ENCODE peak calls at places on chromosomes 12 and 14, in ten cellular contexts. U is A172, N is SW480, Y is HuH-7.5, R is Calu3, G is left lobe of liver, P is kidney tubule cell, C is HL-60, O is mucosa of gallbladder, J is memory B cell. M is an unnamed sample.

GRCh38 chr12:58554522-58555157 is 365.7 kb downstream of the LRIG3 start:
- DNase-seq in O (no peak), Y (no peak), U (no peak), N (no peak), C (no peak), G (no peak), R (no peak), P (no peak), J (no peak), M (no peak)

GRCh38 chr12:112851024-112851777 is 55.6 kb upstream of the OAS1 start:
- DNase-seq in R (no peak), J (no peak), G (no peak), P (no peak), N (no peak), O (no peak), U (no peak), C (no peak), Y (no peak), M (no peak)

GRCh38 chr14:55416866-55417265 is 5.2 kb upstream of the ATG14 start:
- DNase-seq in Y (no peak), G (no peak), N (no peak), P (peak; percentile 26), R (peak; percentile 15), U (no peak), O (no peak), C (peak; percentile 18), J (no peak), M (no peak)

GRCh38 chr14:22544406-22544805 is 44.6 kb downstream of the DAD1 start:
- DNase-seq in C (no peak), U (no peak), R (no peak), N (no peak), Y (no peak), P (no peak), G (no peak), J (no peak), O (no peak), M (no peak)

GRCh38 chr12:1907652-1908611 is 10.5 kb downstream of the CACNA2D4 start:
- DNase-seq in O (no peak), R (peak; percentile 86), Y (no peak), P (peak; percentile 7), C (no peak), U (no peak), G (peak; percentile 41), J (peak; percentile 25), N (peak; percentile 56), M (no peak)

GRCh38 chr12:53431187-53431586 is 7.5 kb downstream of the AMHR2 start:
- DNase-seq in O (no peak), N (no peak), Y (no peak), G (no peak), C (no peak), J (no peak), P (no peak), U (no peak), R (no peak), M (no peak)

GRCh38 chr14:56423591-56423991 is 156.0 kb upstream of the TMEM260 start:
- DNase-seq in R (no peak), O (no peak), Y (no peak), P (no peak), U (no peak), C (no peak), G (no peak), N (no peak), J (no peak), M (no peak)

GRCh38 chr12:108457734-108458361 is 57.2 kb upstream of the FICD start:
- DNase-seq in R (no peak), O (no peak), Y (no peak), P (no peak), J (no peak), C (no peak), G (no peak), N (no peak), U (no peak), M (no peak)

GRCh38 chr14:105836730-105837129 is 310.3 kb downstream of the TMEM121 start:
- DNase-seq in R (no peak), U (no peak), C (no peak), N (no peak), G (no peak), P (no peak), O (no peak), Y (no peak), J (no peak), M (no peak)

GRCh38 chr12:39931857-39932256 is 174.0 kb downstream of the SLC2A13 start:
- DNase-seq in J (no peak), U (no peak), C (no peak), G (no peak), Y (no peak), P (no peak), O (no peak), R (no peak), N (no peak), M (no peak)

GRCh38 chr14:104588066-104588857 is 8.7 kb downstream of the C14orf180 start:
- DNase-seq in C (no peak), G (no peak), R (no peak), O (no peak), P (no peak), U (no peak), N (no peak), Y (no peak), J (no peak), M (no peak)

GRCh38 chr12:108962256-108962655 is 58.6 kb downstream of the SVOP start:
- DNase-seq in G (no peak), N (no peak), O (no peak), P (no peak), J (no peak), Y (no peak), U (no peak), C (no peak), R (no peak), M (no peak)

GRCh38 chr12:132208153-132208823 is 64.0 kb downstream of the NOC4L start:
- DNase-seq in C (no peak), Y (no peak), R (no peak), J (no peak), G (no peak), O (no peak), P (no peak), N (no peak), U (no peak), M (no peak)

GRCh38 chr14:70731447-70732239 is 77.7 kb downstream of the MAP3K9 start:
- DNase-seq in J (no peak), N (no peak), O (no peak), U (no peak), C (no peak), P (peak; percentile 96), Y (no peak), G (no peak), R (no peak), M (no peak)

GRCh38 chr14:100535287-100536131 is 51.7 kb downstream of the BEGAIN start:
- DNase-seq in Y (no peak), C (no peak), J (peak; percentile 6), O (no peak), P (no peak), U (no peak), R (no peak), G (peak; percentile 44), N (no peak), M (no peak)

GRCh38 chr12:48917857-48918537 is 7.3 kb downstream of the FKBP11 start:
- DNase-seq in Y (no peak), N (no peak), J (no peak), P (no peak), G (no peak), U (no peak), R (no peak), O (no peak), C (peak; percentile 42), M (no peak)

GRCh38 chr12:97877404-97877803 is 414.8 kb downstream of the RMST start:
- DNase-seq in P (no peak), R (no peak), U (no peak), J (no peak), N (no peak), G (no peak), C (no peak), O (no peak), Y (no peak), M (no peak)

GRCh38 chr12:120259418-120260202 is 5.9 kb downstream of the PXN start:
- DNase-seq in G (no peak), R (no peak), J (no peak), C (no peak), P (no peak), N (no peak), Y (no peak), O (no peak), U (no peak), M (no peak)

M was measured in omental fat pad.